ENCODE peak calls at places on chromosomes 5 and 9, in four cellular contexts. U is activated T-cell treated with anti-CD3 and anti-CD28 coated beads, Interleukin-2, amount 50 U/mL, for 48 hours; R is SW 1271; I is non-pigmented ciliary epithelial cell. S is an unnamed sample.

GRCh38 chr9:107949058-107949457 is 459.5 kb upstream of the KLF4 start:
- DNase-seq in U (no peak), R (no peak), I (no peak), S (no peak)

GRCh38 chr5:94908889-94909480 is 290.5 kb downstream of the SLF1 start:
- DNase-seq in U (no peak), R (peak), I (no peak), S (no peak)

GRCh38 chr5:60410427-60410826 is 289.5 kb downstream of the DEPDC1B start:
- DNase-seq in U (no peak), R (no peak), I (no peak), S (no peak)

GRCh38 chr9:127858041-127858512 is 3.6 kb upstream of the ENG start:
- DNase-seq in U (no peak), R (no peak), I (no peak), S (no peak)

GRCh38 chr9:130927338-130927737 is 11.7 kb downstream of the FIBCD1 start:
- DNase-seq in U (no peak), R (no peak), I (no peak), S (no peak)

GRCh38 chr5:501040-501832 is 23.0 kb downstream of the SLC9A3 start:
- DNase-seq in U (no peak), R (no peak), I (no peak), S (no peak)

GRCh38 chr5:119583684-119584083 is 45.7 kb upstream of the FAM170A start:
- DNase-seq in U (no peak), R (no peak), I (no peak), S (no peak)

GRCh38 chr5:73039082-73039481 is 81.3 kb upstream of the TMEM171 start:
- DNase-seq in U (no peak), R (peak), I (no peak), S (no peak)

GRCh38 chr5:39217365-39218281 is 1.7 kb downstream of the FYB1 start:
- DNase-seq in U (peak), R (peak), I (peak), S (peak)

GRCh38 chr9:91647371-91647770 is 223.7 kb upstream of the NFIL3 start:
- DNase-seq in U (no peak), R (no peak), I (no peak), S (no peak)

GRCh38 chr9:134662143-134662876 is 20.7 kb downstream of the COL5A1 start:
- DNase-seq in U (no peak), R (no peak), I (no peak), S (no peak)

GRCh38 chr9:842918-843468 is 1.5 kb downstream of the DMRT1 start:
- DNase-seq in U (peak), R (no peak), I (no peak), S (no peak)

GRCh38 chr5:133119233-133119711 is 67.5 kb downstream of the HSPA4 start:
- DNase-seq in U (no peak), R (no peak), I (no peak), S (no peak)

GRCh38 chr9:138021251-138022056 is 143.9 kb downstream of the CACNA1B start:
- DNase-seq in U (no peak), R (no peak), I (no peak), S (no peak)

GRCh38 chr5:143056792-143057579 is 286.8 kb downstream of the ARHGAP26 start:
- DNase-seq in U (no peak), R (no peak), I (no peak), S (no peak)

GRCh38 chr5:27172708-27173107 is 134.3 kb upstream of the CDH9 start:
- DNase-seq in U (no peak), R (no peak), I (no peak), S (no peak)

GRCh38 chr5:54249210-54250028 is 61.0 kb downstream of the ARL15 start:
- DNase-seq in U (no peak), R (peak), I (no peak), S (no peak)

GRCh38 chr9:115132648-115133047 is 14.7 kb upstream of the TNC start:
- DNase-seq in U (no peak), R (no peak), I (no peak), S (no peak)

GRCh38 chr5:139557811-139558210 is 3.3 kb upstream of the UBE2D2 start:
- DNase-seq in U (no peak), R (no peak), I (no peak), S (no peak)

GRCh38 chr5:93593476-93594060 is 10.5 kb downstream of the NR2F1 start:
- DNase-seq in U (no peak), R (no peak), I (no peak), S (no peak)

GRCh38 chr9:85884236-85884635 is 56.7 kb upstream of the NAA35 start:
- DNase-seq in U (no peak), R (no peak), I (no peak), S (no peak)

GRCh38 chr5:16578474-16578883 is 38.3 kb downstream of the RETREG1 start:
- DNase-seq in U (no peak), R (no peak), I (no peak), S (no peak)

GRCh38 chr5:8458038-8458383 is 589.1 kb downstream of the MTRR start:
- DNase-seq in U (no peak), R (no peak), I (no peak), S (no peak)

GRCh38 chr5:138748630-138749081 is 4.6 kb upstream of the CTNNA1 start:
- DNase-seq in U (no peak), R (no peak), I (no peak), S (no peak)

GRCh38 chr5:81756016-81756415 is 5.1 kb upstream of the SSBP2 start:
- DNase-seq in U (no peak), R (no peak), I (no peak), S (no peak)

GRCh38 chr9:129509508-129509907 is 111.4 kb downstream of the C9orf50 start:
- DNase-seq in U (no peak), R (no peak), I (peak), S (no peak)

S was measured in stimulated activated CD8-positive, alpha-beta memory T cell treated with anti-CD3 and anti-CD28 coated beads, Interleukin-7, amount 100 ng/mL, for 4 hours.